ENCODE peak calls at places on chromosomes 3 and 15, in six cellular contexts. X, J, Q, D, K and C are unnamed samples.

GRCh38 chr15:45648521-45649200 is 13.8 kb downstream of the SQOR start:
- DNase-seq in X (peak; percentile 89), J (peak; percentile 42), Q (peak; percentile 32), D (peak; percentile 86), K (no peak), C (peak; percentile 86)

GRCh38 chr3:113585720-113586119 is 53.4 kb downstream of the SIDT1 start:
- DNase-seq in X (no peak), J (no peak), Q (no peak), D (no peak), K (no peak), C (no peak)

GRCh38 chr3:135499426-135499825 is 466.1 kb upstream of the PPP2R3A start:
- DNase-seq in X (no peak), J (no peak), Q (no peak), D (no peak), K (no peak), C (no peak)

GRCh38 chr15:92617197-92618037 is 38.2 kb downstream of the FAM174B start:
- DNase-seq in X (no peak), J (peak; percentile 72), Q (no peak), D (peak; percentile 57), K (no peak), C (peak; percentile 85)

GRCh38 chr3:132164469-132165092 is 129.8 kb upstream of the CPNE4 start:
- DNase-seq in X (peak; percentile 38), J (peak; percentile 80), Q (no peak), D (peak; percentile 29), K (no peak), C (no peak)

GRCh38 chr3:53131136-53131495 is 881 bp upstream of the RFT1 start:
- DNase-seq in X (no peak), J (no peak), Q (no peak), D (no peak), K (no peak), C (no peak)

GRCh38 chr3:27311400-27311799 is 57.8 kb downstream of the NEK10 start:
- DNase-seq in X (peak; percentile 92), J (peak; percentile 86), Q (peak; percentile 90), D (peak; percentile 96), K (peak; percentile 53), C (peak; percentile 83)

GRCh38 chr3:59839283-59839682 is 789.5 kb upstream of the CFAP20DC start:
- DNase-seq in X (peak; percentile 46), J (no peak), Q (no peak), D (peak; percentile 79), K (no peak), C (peak; percentile 0)

GRCh38 chr3:156217674-156218352 is 97.4 kb downstream of the KCNAB1 start:
- DNase-seq in X (peak; percentile 32), J (no peak), Q (no peak), D (peak; percentile 36), K (no peak), C (peak; percentile 65)

GRCh38 chr3:58404396-58404795 is 29.2 kb downstream of the PDHB start:
- DNase-seq in X (peak; percentile 71), J (no peak), Q (no peak), D (peak; percentile 79), K (no peak), C (peak; percentile 91)

GRCh38 chr15:31799711-31800321 is 230.5 kb upstream of the CHRNA7 start:
- DNase-seq in X (peak; percentile 13), J (no peak), Q (no peak), D (no peak), K (no peak), C (no peak)

GRCh38 chr3:155737844-155738460 is 6.9 kb downstream of the PLCH1 start:
- DNase-seq in X (no peak), J (peak; percentile 95), Q (peak; percentile 75), D (no peak), K (no peak), C (peak; percentile 49)

GRCh38 chr3:195221015-195221853 is 49.7 kb downstream of the XXYLT1 start:
- DNase-seq in X (no peak), J (no peak), Q (no peak), D (peak; percentile 26), K (no peak), C (peak; percentile 66)

GRCh38 chr15:55268054-55268695 is 21.4 kb downstream of the RAB27A start:
- DNase-seq in X (no peak), J (no peak), Q (no peak), D (no peak), K (no peak), C (no peak)

GRCh38 chr3:194313642-194314430 is 37.3 kb downstream of the CPN2 start:
- DNase-seq in X (no peak), J (no peak), Q (no peak), D (no peak), K (no peak), C (peak; percentile 58)

GRCh38 chr15:73284073-73284472 is 84.7 kb downstream of the HCN4 start:
- DNase-seq in X (no peak), J (peak; percentile 17), Q (no peak), D (peak; percentile 43), K (no peak), C (peak; percentile 85)

GRCh38 chr15:80450811-80451321 is 46.7 kb downstream of the ARNT2 start:
- DNase-seq in X (no peak), J (no peak), Q (no peak), D (no peak), K (peak; percentile 48), C (no peak)

GRCh38 chr15:61659571-61660190 is 400.6 kb downstream of the VPS13C start:
- DNase-seq in X (no peak), J (no peak), Q (no peak), D (no peak), K (no peak), C (no peak)

GRCh38 chr3:114319453-114319852 is 25.6 kb downstream of the TIGIT start:
- DNase-seq in X (peak; percentile 49), J (peak; percentile 30), Q (no peak), D (peak; percentile 95), K (peak; percentile 42), C (no peak)

DNA sequence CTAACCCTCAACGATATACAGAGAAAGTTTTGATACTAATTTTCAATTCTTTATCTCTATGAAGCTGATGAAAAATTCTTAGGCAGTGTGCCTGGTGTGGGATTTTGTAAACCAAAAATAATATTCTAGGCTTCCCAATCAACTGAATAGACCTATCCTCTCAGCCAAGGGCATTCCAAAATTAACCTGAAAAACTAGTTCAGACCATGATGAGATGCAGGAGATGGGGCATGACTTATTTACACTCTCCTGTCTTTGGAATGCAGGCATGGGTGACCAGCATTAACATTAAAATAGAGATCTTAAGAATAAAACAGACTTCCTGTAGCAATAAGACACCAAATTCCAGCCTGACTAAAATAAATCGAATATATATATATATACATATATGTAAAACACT is 7.8 kb upstream of the LPCAT4 start:
- DNase-seq in X (no peak), J (no peak), Q (no peak), D (no peak), K (no peak), C (no peak)
- H3K4me2 ChIP-seq in X (no peak overlapping the region), J (no peak overlapping the region), Q (no peak overlapping the region), D (no peak overlapping the region), K (no peak overlapping the region), C (no peak overlapping the region)

GRCh38 chr3:72079369-72079872 is 294.5 kb upstream of the PROK2 start:
- DNase-seq in X (no peak), J (no peak), Q (no peak), D (no peak), K (no peak), C (no peak)
- H3K9me3 ChIP-seq in X (peaks cover 6% of the 10 kb centered on the region), J (peaks cover 11% of the 10 kb centered on the region), Q (no peaks in the 10 kb centered on the region), D (peaks cover 4% of the 10 kb centered on the region), K (peaks cover 11% of the 10 kb centered on the region), C (peaks cover 2% of the 10 kb centered on the region)

DNA sequence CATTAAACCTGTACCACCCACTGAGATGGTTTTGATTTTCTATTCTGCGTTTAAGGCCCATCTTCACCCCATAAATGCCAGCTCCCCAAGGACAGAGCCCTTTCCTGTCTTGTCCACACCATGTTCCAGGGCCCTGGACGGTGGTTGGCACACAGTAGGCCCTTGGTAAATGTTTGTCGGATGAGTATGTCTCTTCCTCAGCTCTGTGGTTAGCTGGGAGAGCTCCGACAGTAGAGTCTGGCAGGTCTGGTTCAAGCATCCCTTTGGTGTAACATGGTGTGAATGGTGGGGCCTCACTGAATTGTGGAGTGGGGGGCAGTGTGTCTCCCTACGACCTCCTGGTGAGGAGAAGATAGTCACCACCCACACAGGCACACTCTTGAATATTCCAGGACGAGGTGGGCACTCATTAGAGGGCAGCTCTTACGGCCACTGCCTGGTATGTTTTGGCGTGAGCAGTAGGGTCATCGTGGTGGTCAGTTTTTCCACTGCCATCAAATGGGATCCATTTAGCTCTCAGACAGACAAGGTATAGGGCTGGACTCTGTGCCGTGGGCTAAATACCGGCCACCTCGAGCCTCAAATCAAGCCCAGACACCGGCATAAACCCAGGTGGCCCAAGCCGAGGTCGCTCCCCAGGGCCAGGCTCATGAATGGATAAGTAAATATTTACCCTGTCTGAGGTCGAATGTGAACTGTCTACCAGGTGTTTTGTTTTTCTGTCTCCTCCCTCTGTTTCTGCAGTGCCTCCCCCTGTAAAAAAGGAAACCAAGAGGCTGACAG is 61.3 kb downstream of the SMAD3 start:
- DNase-seq in X (no peak), J (no peak), Q (no peak), D (no peak), K (no peak), C (no peak)
- H3K4me1 ChIP-seq in X (peaks cover 64% of the 10 kb centered on the region), J (peaks cover 97% of the 10 kb centered on the region), Q (peaks cover 98% of the 10 kb centered on the region), D (peaks cover 58% of the 10 kb centered on the region), K (peaks cover 6% of the 10 kb centered on the region), C (peaks cover 90% of the 10 kb centered on the region)

DNA sequence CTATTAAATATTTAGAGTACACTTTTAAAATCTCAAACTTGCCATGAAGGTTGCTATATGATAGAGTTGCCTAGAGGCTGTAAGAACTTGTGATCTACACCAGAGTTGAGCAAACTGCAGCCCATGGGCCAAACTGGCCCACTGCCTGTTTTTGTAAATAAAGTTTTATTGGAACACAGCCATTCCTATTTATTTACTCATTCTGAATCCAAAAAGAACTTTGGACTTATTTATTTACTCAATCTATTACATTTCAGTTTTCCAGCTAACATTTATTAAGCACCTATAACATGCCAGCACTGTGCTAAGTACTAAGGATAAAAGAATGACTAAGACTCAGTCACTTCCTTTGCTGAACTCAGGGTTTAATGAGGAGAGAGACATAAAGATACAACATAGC is 403.6 kb downstream of the ERC2 start:
- DNase-seq in X (no peak), J (peak; percentile 19), Q (no peak), D (no peak), K (no peak), C (no peak)
- H3K4me2 ChIP-seq in X (no peak overlapping the region), J (no peak overlapping the region), Q (no peak overlapping the region), D (no peak overlapping the region), K (no peak overlapping the region), C (no peak overlapping the region)

GRCh38 chr3:44983413-44984040 is 7.5 kb downstream of the EXOSC7 start:
- DNase-seq in X (peak; percentile 86), J (no peak), Q (no peak), D (no peak), K (no peak), C (no peak)
- H3K9me3 ChIP-seq in X (no peaks in the 10 kb centered on the region), J (no peaks in the 10 kb centered on the region), Q (no peaks in the 10 kb centered on the region), D (no peaks in the 10 kb centered on the region), K (no peaks in the 10 kb centered on the region), C (no peaks in the 10 kb centered on the region)

DNA sequence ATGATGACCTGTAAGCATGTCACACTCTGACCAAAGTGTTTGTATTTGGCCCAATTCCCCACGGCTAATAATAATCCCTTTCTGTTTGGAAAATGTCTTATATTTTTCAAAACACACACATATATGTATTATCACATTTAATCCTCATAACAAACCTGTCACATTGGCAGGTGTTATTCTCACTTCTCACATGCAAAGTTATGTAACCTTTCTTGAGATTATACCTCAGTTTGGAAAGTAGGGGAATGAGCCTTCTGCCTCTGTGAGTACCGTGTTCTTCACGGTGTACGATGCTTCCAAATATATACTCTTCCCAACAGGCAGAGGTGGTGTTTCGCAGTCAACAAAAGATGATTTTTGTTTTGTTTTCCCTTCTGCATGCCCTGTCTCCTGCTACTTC is 205.6 kb downstream of the TP63 start:
- DNase-seq in X (no peak), J (no peak), Q (no peak), D (no peak), K (no peak), C (no peak)
- H3K4me1 ChIP-seq in X (peaks cover 77% of the 10 kb centered on the region), J (peaks cover 32% of the 10 kb centered on the region), Q (peaks cover 4% of the 10 kb centered on the region), D (peaks cover 1% of the 10 kb centered on the region), K (no peaks in the 10 kb centered on the region), C (peaks cover 11% of the 10 kb centered on the region)